ENCODE peak calls at places on chromosome 10, in ten cellular contexts. E is sigmoid colon, X is fibroblast of lung, F is heart right ventricle, A is HCT116, U is upper lobe of left lung, I is colonic mucosa, W is upper lobe of right lung, Y is breast epithelium, R is PC-3. L is an unnamed sample. For H3K9me3 and H3K27me3, the result is how much of the 10 kb centered on the place peaks cover.

GRCh38 chr10:70227548-70228320 is 5.5 kb downstream of the PPA1 start:
- DNase-seq in E (no peak), X (no peak), F (no peak), A (no peak), U (no peak), I (peak), W (no peak), Y (no peak), R (peak), L (no peak)

GRCh38 chr10:101939718-101940117 is 96.1 kb upstream of the KCNIP2 start:
- DNase-seq in E (no peak), X (no peak), F (no peak), A (no peak), U (no peak), I (no peak), W (no peak), Y (no peak), R (no peak), L (no peak)

GRCh38 chr10:44706745-44707144 is 204.4 kb upstream of the TMEM72 start:
- DNase-seq in E (no peak), X (peak), F (no peak), A (peak), U (no peak), I (no peak), W (no peak), Y (no peak), R (peak), L (peak)

GRCh38 chr10:86295351-86295750 is 71.2 kb downstream of the GRID1 start:
- DNase-seq in E (peak), X (no peak), F (no peak), A (no peak), U (no peak), I (peak), W (no peak), Y (peak), R (no peak), L (no peak)

GRCh38 chr10:54484186-54484585 is 316.8 kb downstream of the PCDH15 start:
- DNase-seq in E (no peak), X (no peak), F (no peak), A (no peak), U (no peak), I (no peak), W (no peak), Y (no peak), R (no peak), L (no peak)

GRCh38 chr10:58791137-58791536 is 278.5 kb downstream of the BICC1 start:
- DNase-seq in E (no peak), X (peak), F (no peak), A (no peak), U (no peak), I (no peak), W (no peak), Y (no peak), R (peak), L (no peak)

GRCh38 chr10:9596368-9596920 is 1421.2 kb upstream of the CELF2 start:
- DNase-seq in E (no peak), X (peak), F (no peak), A (no peak), U (no peak), I (no peak), W (no peak), Y (no peak), R (no peak), L (peak)

GRCh38 chr10:35372329-35372728 is 36.0 kb downstream of the CCNY start:
- DNase-seq in E (peak), X (peak), F (peak), A (no peak), U (no peak), I (no peak), W (no peak), Y (no peak), R (peak), L (peak)

GRCh38 chr10:118694848-118695247 is 59.9 kb downstream of the CACUL1 start:
- DNase-seq in E (no peak), X (peak), F (no peak), A (no peak), U (no peak), I (no peak), W (no peak), Y (no peak), R (no peak), L (no peak)

GRCh38 chr10:79292789-79293746 is 54.2 kb upstream of the PPIF start:
- DNase-seq in E (no peak), X (no peak), F (no peak), A (no peak), U (peak), I (no peak), W (no peak), Y (no peak), R (peak), L (no peak)

GRCh38 chr10:112492736-112493135 is 45.7 kb downstream of the VTI1A start:
- DNase-seq in E (no peak), X (no peak), F (no peak), A (no peak), U (no peak), I (no peak), W (no peak), Y (no peak), R (no peak), L (no peak)

GRCh38 chr10:17512341-17513001 is 58.1 kb upstream of the ST8SIA6 start:
- DNase-seq in E (no peak), X (peak), F (no peak), A (peak), U (no peak), I (peak), W (no peak), Y (peak), R (peak), L (peak)

GRCh38 chr10:14173706-14174594 is 156.8 kb downstream of the FRMD4A start:
- DNase-seq in E (no peak), X (peak), F (no peak), A (no peak), U (peak), I (no peak), W (no peak), Y (no peak), R (peak), L (peak)

GRCh38 chr10:35016009-35016408 is 74.1 kb downstream of the CUL2 start:
- DNase-seq in E (no peak), X (no peak), F (no peak), A (no peak), U (no peak), I (no peak), W (no peak), Y (no peak), R (peak), L (no peak)

GRCh38 chr10:4561301-4561700 is 264.7 kb upstream of the AKR1E2 start:
- DNase-seq in E (no peak), X (no peak), F (no peak), A (no peak), U (no peak), I (no peak), W (no peak), Y (no peak), R (no peak), L (no peak)

GRCh38 chr10:23694921-23695824 is 256.3 kb downstream of the OTUD1 start:
- DNase-seq in E (no peak), X (no peak), F (no peak), A (no peak), U (peak), I (no peak), W (no peak), Y (no peak), R (no peak), L (no peak)

GRCh38 chr10:53315709-53316108 is 543.1 kb upstream of the MBL2 start:
- DNase-seq in E (no peak), X (peak), F (no peak), A (no peak), U (no peak), I (no peak), W (no peak), Y (no peak), R (peak), L (no peak)

GRCh38 chr10:86706401-86706841 is 38.1 kb downstream of the LDB3 start:
- DNase-seq in E (peak), X (no peak), F (no peak), A (no peak), U (peak), I (no peak), W (no peak), Y (no peak), R (no peak), L (no peak)

GRCh38 chr10:70440296-70441160 is 953 bp downstream of the NODAL start:
- DNase-seq in E (no peak), X (no peak), F (no peak), A (no peak), U (peak), I (no peak), W (no peak), Y (no peak), R (no peak), L (no peak)

GRCh38 chr10:72952189-72952900 is 2.3 kb downstream of the PLA2G12B start:
- DNase-seq in E (no peak), X (no peak), F (no peak), A (no peak), U (no peak), I (no peak), W (no peak), Y (no peak), R (peak), L (no peak)

GRCh38 chr10:72954596-72955569 is at the start of gene PLA2G12B:
- DNase-seq in E (no peak), X (no peak), F (no peak), A (no peak), U (no peak), I (peak), W (no peak), Y (no peak), R (no peak), L (no peak)

GRCh38 chr10:72952901-72953223 is 1.7 kb downstream of the PLA2G12B start:
- DNase-seq in E (no peak), X (no peak), F (no peak), A (no peak), U (no peak), I (no peak), W (no peak), Y (no peak), R (peak), L (no peak)

GRCh38 chr10:72954230-72954595 is 393 bp downstream of the PLA2G12B start:
- DNase-seq in E (no peak), X (no peak), F (no peak), A (no peak), U (no peak), I (no peak), W (no peak), Y (no peak), R (no peak), L (no peak)

DNA sequence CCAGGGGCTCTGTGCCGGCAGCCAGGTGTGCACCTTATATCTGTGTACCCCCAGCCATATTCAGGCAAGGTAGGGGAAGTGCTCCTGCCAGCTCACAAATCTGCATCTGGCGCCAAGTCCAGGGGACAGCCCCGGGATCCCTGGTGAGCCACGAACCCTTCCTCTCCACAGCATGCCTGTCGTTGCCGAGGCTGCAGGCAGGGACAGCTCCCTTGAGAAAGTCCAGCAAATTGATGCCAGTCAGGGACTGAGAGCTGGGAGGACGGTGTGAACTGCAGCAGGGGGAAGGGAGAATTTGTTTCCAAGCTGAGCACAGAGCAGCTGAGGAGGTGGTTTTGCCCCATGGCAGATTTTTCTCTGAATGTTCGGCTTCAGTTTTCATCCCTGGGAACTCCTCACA is 919 bp downstream of the PLA2G12B start:
- DNase-seq in E (no peak), X (no peak), F (no peak), A (no peak), U (no peak), I (no peak), W (no peak), Y (no peak), R (no peak), L (no peak)
- H3K4me3 ChIP-seq in E (no peak), X (no peak), F (no peak), A (no peak), U (peak), I (no peak), W (no peak), Y (no peak), R (no peak), L (no peak)

GRCh38 chr10:31557854-31558253 is 238.8 kb downstream of the ZEB1 start:
- DNase-seq in E (no peak), X (no peak), F (no peak), A (no peak), U (no peak), I (no peak), W (no peak), Y (no peak), R (no peak), L (no peak)
- H3K9me3 ChIP-seq in E (under half), X (under half), F (under half), A (under half), U (under half), I (under half), W (under half), Y (under half), R (under half), L (under half)

GRCh38 chr10:104387130-104387888 is 33.7 kb downstream of the CFAP58 start:
- DNase-seq in E (no peak), X (no peak), F (no peak), A (no peak), U (no peak), I (no peak), W (no peak), Y (no peak), R (no peak), L (no peak)

GRCh38 chr10:104393387-104393786 is 39.8 kb downstream of the CFAP58 start:
- DNase-seq in E (no peak), X (no peak), F (no peak), A (no peak), U (no peak), I (no peak), W (no peak), Y (no peak), R (no peak), L (no peak)

GRCh38 chr10:104391150-104391968 is 37.7 kb downstream of the CFAP58 start:
- DNase-seq in E (no peak), X (peak), F (no peak), A (peak), U (no peak), I (no peak), W (no peak), Y (no peak), R (peak), L (no peak)

GRCh38 chr10:104391969-104392296 is 38.3 kb downstream of the CFAP58 start:
- DNase-seq in E (no peak), X (no peak), F (no peak), A (no peak), U (no peak), I (no peak), W (no peak), Y (no peak), R (no peak), L (no peak)

GRCh38 chr10:104388830-104389229 is 35.2 kb downstream of the CFAP58 start:
- DNase-seq in E (no peak), X (no peak), F (no peak), A (no peak), U (no peak), I (no peak), W (no peak), Y (no peak), R (no peak), L (no peak)
- H3K27me3 ChIP-seq in E (under half), X (under half), F (under half), A (half or more), U (under half), I (under half), W (under half), Y (under half), R (under half), L (under half)

GRCh38 chr10:49612513-49613159 is 1.2 kb upstream of the CHAT start:
- DNase-seq in E (peak), X (no peak), F (no peak), A (no peak), U (no peak), I (no peak), W (peak), Y (no peak), R (peak), L (peak)

GRCh38 chr10:49613160-49613881 is 516 bp upstream of the CHAT start:
- DNase-seq in E (peak), X (no peak), F (no peak), A (no peak), U (no peak), I (no peak), W (peak), Y (no peak), R (no peak), L (peak)

GRCh38 chr10:49611166-49611814 is 1.2 kb downstream of the SLC18A3 start:
- DNase-seq in E (peak), X (no peak), F (no peak), A (no peak), U (peak), I (no peak), W (peak), Y (no peak), R (no peak), L (peak)

GRCh38 chr10:49610735-49611165 is 640 bp downstream of the SLC18A3 start:
- DNase-seq in E (peak), X (no peak), F (no peak), A (no peak), U (peak), I (no peak), W (no peak), Y (no peak), R (no peak), L (no peak)

DNA sequence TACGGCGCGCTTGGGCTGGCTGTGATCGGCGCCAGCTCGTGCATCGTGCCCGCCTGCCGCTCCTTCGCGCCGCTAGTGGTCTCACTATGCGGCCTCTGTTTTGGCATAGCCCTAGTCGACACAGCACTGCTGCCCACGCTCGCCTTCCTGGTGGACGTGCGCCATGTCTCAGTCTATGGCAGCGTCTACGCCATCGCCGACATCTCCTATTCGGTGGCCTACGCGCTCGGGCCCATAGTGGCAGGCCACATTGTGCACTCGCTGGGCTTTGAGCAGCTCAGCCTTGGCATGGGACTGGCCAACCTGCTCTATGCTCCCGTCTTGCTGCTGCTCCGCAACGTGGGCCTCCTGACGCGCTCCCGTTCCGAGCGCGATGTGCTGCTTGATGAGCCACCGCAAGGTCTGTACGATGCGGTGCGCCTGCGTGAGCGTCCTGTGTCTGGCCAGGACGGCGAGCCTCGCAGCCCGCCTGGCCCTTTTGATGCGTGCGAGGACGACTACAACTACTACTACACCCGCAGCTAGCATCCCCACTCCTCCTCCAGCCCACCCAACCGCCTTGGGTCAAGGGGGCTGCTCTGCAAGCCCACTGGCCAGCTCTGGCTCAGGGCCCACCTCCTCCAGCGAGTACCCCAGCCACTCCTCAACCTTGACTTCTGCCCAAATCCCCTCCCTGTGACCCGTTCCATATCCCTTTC is 1.9 kb downstream of the SLC18A3 start:
- DNase-seq in E (peak), X (no peak), F (no peak), A (no peak), U (no peak), I (no peak), W (peak), Y (no peak), R (no peak), L (peak)
- H3K4me3 ChIP-seq in E (no peak), X (no peak), F (no peak), A (no peak), U (no peak), I (no peak), W (no peak), Y (peak), R (no peak), L (no peak)

GRCh38 chr10:37095822-37096593 is 29.4 kb upstream of the ANKRD30A start:
- DNase-seq in E (no peak), X (no peak), F (no peak), A (no peak), U (no peak), I (no peak), W (no peak), Y (no peak), R (no peak), L (no peak)
- H3K9me3 ChIP-seq in E (under half), X (under half), F (under half), A (under half), U (under half), I (under half), W (under half), Y (under half), R (under half), L (under half)

DNA sequence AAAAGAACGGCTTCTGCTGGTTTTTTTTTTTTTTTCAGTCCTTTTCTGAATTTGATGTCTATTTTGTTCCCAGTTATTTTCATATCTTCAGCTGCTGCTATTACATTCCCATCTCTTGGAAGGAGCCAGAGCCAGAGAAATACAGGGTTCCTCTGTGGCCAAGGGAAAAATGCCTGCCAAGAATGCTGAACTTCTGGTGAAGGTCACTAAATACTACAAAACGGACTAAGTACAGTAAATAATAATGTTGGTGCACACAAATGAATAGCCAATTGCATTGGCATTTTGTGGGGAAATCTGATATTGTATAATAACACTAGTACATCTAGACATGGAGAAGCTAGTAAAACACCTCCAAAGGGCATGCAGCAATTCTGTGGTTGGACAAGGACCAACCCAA is 56.3 kb upstream of the ZEB1 start:
- DNase-seq in E (peak), X (peak), F (no peak), A (no peak), U (no peak), I (no peak), W (no peak), Y (no peak), R (no peak), L (peak)
- H3K27me3 ChIP-seq in E (under half), X (under half), F (under half), A (under half), U (under half), I (under half), W (under half), Y (under half), R (under half), L (under half)

GRCh38 chr10:121608669-121609190 is 10.5 kb upstream of the FGFR2 start:
- DNase-seq in E (peak), X (no peak), F (peak), A (peak), U (peak), I (peak), W (peak), Y (no peak), R (peak), L (peak)
- H3K4me3 ChIP-seq in E (peak), X (no peak), F (no peak), A (peak), U (peak), I (peak), W (peak), Y (peak), R (no peak), L (no peak)